ENCODE peak calls at places on chromosome 7, in ten cellular contexts. One of them, this sample, is unnamed.

GRCh38 chr7:98051118-98051744 is 55.4 kb upstream of the LMTK2 start:
- DNase-seq in GM23248: no peak
- DNase-seq in psoas muscle: no peak
- DNase-seq in OCI-LY7: peak; percentile 59
- DNase-seq in prostate gland: no peak
- DNase-seq in neuronal stem cell: peak; percentile 14
- DNase-seq in CD4-positive, alpha-beta memory T cell: peak; percentile 44
- DNase-seq in HepG2: peak; percentile 10
- DNase-seq in lower lobe of right lung: peak; percentile 48
- DNase-seq in right atrium auricular region: no peak
- DNase-seq in this sample: no peak

GRCh38 chr7:80883188-80884025 is 35.4 kb downstream of the SEMA3C start:
- DNase-seq in neuronal stem cell: no peak
- DNase-seq in right atrium auricular region: no peak
- DNase-seq in OCI-LY7: no peak
- DNase-seq in CD4-positive, alpha-beta memory T cell: no peak
- DNase-seq in HepG2: peak; percentile 8
- DNase-seq in psoas muscle: no peak
- DNase-seq in prostate gland: peak; percentile 24
- DNase-seq in GM23248: peak; percentile 98
- DNase-seq in lower lobe of right lung: no peak
- DNase-seq in this sample: no peak

GRCh38 chr7:137681657-137682562 is 164.9 kb downstream of the DGKI start:
- DNase-seq in CD4-positive, alpha-beta memory T cell: no peak
- DNase-seq in neuronal stem cell: no peak
- DNase-seq in lower lobe of right lung: no peak
- DNase-seq in prostate gland: no peak
- DNase-seq in OCI-LY7: no peak
- DNase-seq in psoas muscle: no peak
- DNase-seq in HepG2: no peak
- DNase-seq in right atrium auricular region: no peak
- DNase-seq in GM23248: peak; percentile 93
- DNase-seq in this sample: no peak

GRCh38 chr7:116354171-116354545 is 143.8 kb downstream of the TES start:
- DNase-seq in GM23248: peak; percentile 68
- DNase-seq in prostate gland: no peak
- DNase-seq in lower lobe of right lung: no peak
- DNase-seq in OCI-LY7: no peak
- DNase-seq in HepG2: no peak
- DNase-seq in neuronal stem cell: no peak
- DNase-seq in right atrium auricular region: peak; percentile 74
- DNase-seq in CD4-positive, alpha-beta memory T cell: no peak
- DNase-seq in psoas muscle: no peak
- DNase-seq in this sample: no peak

GRCh38 chr7:127252736-127253288 is at the start of gene GRM8:
- DNase-seq in OCI-LY7: no peak
- DNase-seq in psoas muscle: peak; percentile 44
- DNase-seq in CD4-positive, alpha-beta memory T cell: peak; percentile 20
- DNase-seq in prostate gland: peak; percentile 9
- DNase-seq in right atrium auricular region: no peak
- DNase-seq in lower lobe of right lung: peak; percentile 51
- DNase-seq in HepG2: peak; percentile 9
- DNase-seq in GM23248: peak; percentile 69
- DNase-seq in neuronal stem cell: peak; percentile 73
- DNase-seq in this sample: no peak

GRCh38 chr7:124907490-124907889 is 22.1 kb downstream of the POT1 start:
- DNase-seq in GM23248: no peak
- DNase-seq in CD4-positive, alpha-beta memory T cell: no peak
- DNase-seq in lower lobe of right lung: no peak
- DNase-seq in prostate gland: no peak
- DNase-seq in psoas muscle: no peak
- DNase-seq in HepG2: no peak
- DNase-seq in OCI-LY7: no peak
- DNase-seq in neuronal stem cell: no peak
- DNase-seq in right atrium auricular region: no peak
- DNase-seq in this sample: no peak

GRCh38 chr7:44969049-44969700 is 9.6 kb downstream of the MYO1G start:
- DNase-seq in GM23248: no peak
- DNase-seq in prostate gland: no peak
- DNase-seq in psoas muscle: no peak
- DNase-seq in right atrium auricular region: no peak
- DNase-seq in HepG2: no peak
- DNase-seq in OCI-LY7: no peak
- DNase-seq in neuronal stem cell: no peak
- DNase-seq in lower lobe of right lung: no peak
- DNase-seq in CD4-positive, alpha-beta memory T cell: no peak
- DNase-seq in this sample: no peak

GRCh38 chr7:30224511-30225031 is 59.8 kb upstream of the ZNRF2 start:
- DNase-seq in psoas muscle: no peak
- DNase-seq in prostate gland: no peak
- DNase-seq in HepG2: no peak
- DNase-seq in lower lobe of right lung: peak; percentile 52
- DNase-seq in neuronal stem cell: no peak
- DNase-seq in right atrium auricular region: no peak
- DNase-seq in OCI-LY7: no peak
- DNase-seq in GM23248: peak; percentile 90
- DNase-seq in CD4-positive, alpha-beta memory T cell: no peak
- DNase-seq in this sample: peak; percentile 79

GRCh38 chr7:121274467-121274866 is 54.3 kb upstream of the WNT16 start:
- DNase-seq in CD4-positive, alpha-beta memory T cell: no peak
- DNase-seq in prostate gland: no peak
- DNase-seq in GM23248: no peak
- DNase-seq in OCI-LY7: no peak
- DNase-seq in neuronal stem cell: no peak
- DNase-seq in right atrium auricular region: no peak
- DNase-seq in lower lobe of right lung: no peak
- DNase-seq in psoas muscle: no peak
- DNase-seq in HepG2: no peak
- DNase-seq in this sample: no peak

GRCh38 chr7:70042533-70042932 is 444.3 kb downstream of the AUTS2 start:
- DNase-seq in right atrium auricular region: no peak
- DNase-seq in CD4-positive, alpha-beta memory T cell: no peak
- DNase-seq in OCI-LY7: no peak
- DNase-seq in HepG2: no peak
- DNase-seq in psoas muscle: no peak
- DNase-seq in GM23248: peak; percentile 59
- DNase-seq in neuronal stem cell: no peak
- DNase-seq in lower lobe of right lung: no peak
- DNase-seq in prostate gland: no peak
- DNase-seq in this sample: no peak

GRCh38 chr7:99024066-99024465 is 119.8 kb downstream of the SMURF1 start:
- DNase-seq in prostate gland: peak; percentile 30
- DNase-seq in neuronal stem cell: no peak
- DNase-seq in lower lobe of right lung: no peak
- DNase-seq in CD4-positive, alpha-beta memory T cell: no peak
- DNase-seq in OCI-LY7: no peak
- DNase-seq in HepG2: no peak
- DNase-seq in psoas muscle: no peak
- DNase-seq in right atrium auricular region: no peak
- DNase-seq in GM23248: no peak
- DNase-seq in this sample: no peak

GRCh38 chr7:96075510-96076349 is 246.2 kb downstream of the SLC25A13 start:
- DNase-seq in neuronal stem cell: peak; percentile 54
- DNase-seq in CD4-positive, alpha-beta memory T cell: peak; percentile 40
- DNase-seq in prostate gland: peak; percentile 45
- DNase-seq in GM23248: peak; percentile 83
- DNase-seq in right atrium auricular region: peak; percentile 69
- DNase-seq in psoas muscle: peak; percentile 53
- DNase-seq in HepG2: peak; percentile 55
- DNase-seq in lower lobe of right lung: peak; percentile 60
- DNase-seq in OCI-LY7: peak; percentile 25
- DNase-seq in this sample: no peak

DNA sequence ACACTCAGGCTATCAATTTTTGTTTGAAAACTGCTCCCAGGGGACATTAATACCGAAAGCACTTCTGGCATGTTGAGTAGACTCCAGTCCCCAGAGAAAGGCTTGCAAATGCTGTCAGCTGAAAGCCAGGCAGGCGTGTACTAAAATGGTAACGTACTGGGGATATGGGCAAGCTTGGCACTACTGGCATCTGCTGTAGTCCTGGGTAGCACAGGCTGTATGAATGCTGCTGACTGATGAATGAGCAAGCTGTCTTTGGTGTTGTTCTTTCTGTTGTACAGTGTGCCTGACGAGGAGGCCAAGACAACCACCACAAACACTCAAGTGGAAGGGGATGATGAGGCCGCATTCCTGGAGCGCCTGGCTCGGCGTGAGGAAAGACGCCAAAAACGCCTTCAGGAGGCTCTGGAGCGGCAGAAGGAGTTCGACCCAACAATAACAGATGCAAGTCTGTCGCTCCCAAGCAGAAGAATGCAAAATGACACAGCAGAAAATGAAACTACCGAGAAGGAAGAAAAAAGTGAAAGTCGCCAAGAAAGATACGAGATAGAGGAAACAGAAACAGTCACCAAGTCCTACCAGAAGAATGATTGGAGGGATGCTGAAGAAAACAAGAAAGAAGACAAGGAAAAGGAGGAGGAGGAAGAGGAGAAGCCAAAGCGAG is 53.5 kb upstream of the AGBL3 start:
- DNase-seq in psoas muscle: peak; percentile 26
- DNase-seq in neuronal stem cell: no peak
- DNase-seq in GM23248: no peak
- DNase-seq in CD4-positive, alpha-beta memory T cell: no peak
- DNase-seq in right atrium auricular region: peak; percentile 77
- DNase-seq in OCI-LY7: no peak
- DNase-seq in prostate gland: no peak
- DNase-seq in lower lobe of right lung: no peak
- DNase-seq in HepG2: no peak
- DNase-seq in this sample: peak; percentile 92
- H3K27ac ChIP-seq in psoas muscle: peak overlapping the region; percentile 24
- H3K27ac ChIP-seq in neuronal stem cell: no peak overlapping the region
- H3K27ac ChIP-seq in GM23248: no peak overlapping the region
- H3K27ac ChIP-seq in CD4-positive, alpha-beta memory T cell: no peak overlapping the region
- H3K27ac ChIP-seq in right atrium auricular region: peak overlapping the region; percentile 87
- H3K27ac ChIP-seq in OCI-LY7: no peak overlapping the region
- H3K27ac ChIP-seq in prostate gland: no peak overlapping the region
- H3K27ac ChIP-seq in lower lobe of right lung: no peak overlapping the region
- H3K27ac ChIP-seq in HepG2: no peak overlapping the region
- H3K27ac ChIP-seq in this sample: peak overlapping the region; percentile 85

GRCh38 chr7:47568056-47568455 is 13.9 kb downstream of the TNS3 start:
- DNase-seq in neuronal stem cell: no peak
- DNase-seq in lower lobe of right lung: no peak
- DNase-seq in HepG2: no peak
- DNase-seq in prostate gland: no peak
- DNase-seq in CD4-positive, alpha-beta memory T cell: no peak
- DNase-seq in OCI-LY7: no peak
- DNase-seq in psoas muscle: no peak
- DNase-seq in GM23248: no peak
- DNase-seq in right atrium auricular region: no peak
- DNase-seq in this sample: no peak
- H3K27ac ChIP-seq in neuronal stem cell: no peak overlapping the region
- H3K27ac ChIP-seq in lower lobe of right lung: no peak overlapping the region
- H3K27ac ChIP-seq in HepG2: no peak overlapping the region
- H3K27ac ChIP-seq in prostate gland: no peak overlapping the region
- H3K27ac ChIP-seq in CD4-positive, alpha-beta memory T cell: no peak overlapping the region
- H3K27ac ChIP-seq in OCI-LY7: no peak overlapping the region
- H3K27ac ChIP-seq in psoas muscle: no peak overlapping the region
- H3K27ac ChIP-seq in GM23248: no peak overlapping the region
- H3K27ac ChIP-seq in right atrium auricular region: no peak overlapping the region
- H3K27ac ChIP-seq in this sample: no peak overlapping the region

GRCh38 chr7:73896454-73896853 is 35.5 kb downstream of the TMEM270 start:
- DNase-seq in HepG2: no peak
- DNase-seq in right atrium auricular region: no peak
- DNase-seq in psoas muscle: peak; percentile 57
- DNase-seq in CD4-positive, alpha-beta memory T cell: no peak
- DNase-seq in prostate gland: no peak
- DNase-seq in neuronal stem cell: no peak
- DNase-seq in lower lobe of right lung: no peak
- DNase-seq in OCI-LY7: no peak
- DNase-seq in GM23248: peak; percentile 76
- DNase-seq in this sample: no peak
- H3K27ac ChIP-seq in HepG2: no peak overlapping the region
- H3K27ac ChIP-seq in right atrium auricular region: peak overlapping the region; percentile 50
- H3K27ac ChIP-seq in psoas muscle: no peak overlapping the region
- H3K27ac ChIP-seq in CD4-positive, alpha-beta memory T cell: no peak overlapping the region
- H3K27ac ChIP-seq in prostate gland: no peak overlapping the region
- H3K27ac ChIP-seq in neuronal stem cell: no peak overlapping the region
- H3K27ac ChIP-seq in lower lobe of right lung: no peak overlapping the region
- H3K27ac ChIP-seq in OCI-LY7: no peak overlapping the region
- H3K27ac ChIP-seq in GM23248: peak overlapping the region; percentile 97
- H3K27ac ChIP-seq in this sample: peak overlapping the region; percentile 13

GRCh38 chr7:12524794-12525386 is 45.6 kb upstream of the SCIN start:
- DNase-seq in right atrium auricular region: no peak
- DNase-seq in CD4-positive, alpha-beta memory T cell: peak; percentile 35
- DNase-seq in psoas muscle: no peak
- DNase-seq in prostate gland: no peak
- DNase-seq in lower lobe of right lung: no peak
- DNase-seq in OCI-LY7: peak; percentile 33
- DNase-seq in GM23248: peak; percentile 64
- DNase-seq in HepG2: peak; percentile 33
- DNase-seq in neuronal stem cell: peak; percentile 24
- DNase-seq in this sample: no peak

GRCh38 chr7:12517451-12517850 is 53.1 kb upstream of the SCIN start:
- DNase-seq in prostate gland: no peak
- DNase-seq in right atrium auricular region: no peak
- DNase-seq in lower lobe of right lung: no peak
- DNase-seq in GM23248: no peak
- DNase-seq in HepG2: no peak
- DNase-seq in psoas muscle: no peak
- DNase-seq in neuronal stem cell: no peak
- DNase-seq in CD4-positive, alpha-beta memory T cell: no peak
- DNase-seq in OCI-LY7: no peak
- DNase-seq in this sample: no peak

GRCh38 chr7:12518920-12519681 is 51.4 kb upstream of the SCIN start:
- DNase-seq in prostate gland: no peak
- DNase-seq in lower lobe of right lung: no peak
- DNase-seq in neuronal stem cell: no peak
- DNase-seq in HepG2: peak; percentile 34
- DNase-seq in CD4-positive, alpha-beta memory T cell: no peak
- DNase-seq in psoas muscle: no peak
- DNase-seq in right atrium auricular region: no peak
- DNase-seq in GM23248: peak; percentile 32
- DNase-seq in OCI-LY7: no peak
- DNase-seq in this sample: no peak

DNA sequence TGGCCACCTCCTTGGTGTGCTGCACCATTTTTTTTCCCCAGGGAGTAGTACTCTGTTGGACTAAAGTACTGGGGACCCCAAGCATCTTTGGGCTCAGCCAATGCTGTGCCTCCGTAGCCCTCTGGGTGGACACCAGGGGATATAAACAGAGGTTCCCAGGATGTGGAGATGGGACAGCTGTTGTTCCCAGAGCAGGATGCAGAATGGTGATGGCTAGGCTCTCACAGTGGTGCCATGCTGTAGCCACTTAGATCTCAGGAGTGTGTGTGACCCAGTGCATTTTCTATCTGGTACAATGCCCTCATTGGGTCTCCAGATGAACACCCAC is 50.9 kb upstream of the SCIN start:
- DNase-seq in neuronal stem cell: no peak
- DNase-seq in HepG2: no peak
- DNase-seq in OCI-LY7: no peak
- DNase-seq in right atrium auricular region: no peak
- DNase-seq in prostate gland: no peak
- DNase-seq in psoas muscle: no peak
- DNase-seq in lower lobe of right lung: no peak
- DNase-seq in CD4-positive, alpha-beta memory T cell: no peak
- DNase-seq in GM23248: no peak
- DNase-seq in this sample: no peak
- H3K27ac ChIP-seq in neuronal stem cell: no peak overlapping the region
- H3K27ac ChIP-seq in HepG2: no peak overlapping the region
- H3K27ac ChIP-seq in OCI-LY7: no peak overlapping the region
- H3K27ac ChIP-seq in right atrium auricular region: no peak overlapping the region
- H3K27ac ChIP-seq in prostate gland: no peak overlapping the region
- H3K27ac ChIP-seq in psoas muscle: no peak overlapping the region
- H3K27ac ChIP-seq in lower lobe of right lung: no peak overlapping the region
- H3K27ac ChIP-seq in CD4-positive, alpha-beta memory T cell: no peak overlapping the region
- H3K27ac ChIP-seq in GM23248: no peak overlapping the region
- H3K27ac ChIP-seq in this sample: no peak overlapping the region

GRCh38 chr7:142808461-142808801 is 37.7 kb downstream of the PRSS2 start:
- DNase-seq in right atrium auricular region: no peak
- DNase-seq in neuronal stem cell: no peak
- DNase-seq in OCI-LY7: peak; percentile 82
- DNase-seq in CD4-positive, alpha-beta memory T cell: no peak
- DNase-seq in GM23248: no peak
- DNase-seq in psoas muscle: no peak
- DNase-seq in prostate gland: no peak
- DNase-seq in lower lobe of right lung: no peak
- DNase-seq in HepG2: no peak
- DNase-seq in this sample: no peak
- H3K27ac ChIP-seq in right atrium auricular region: no peak overlapping the region
- H3K27ac ChIP-seq in neuronal stem cell: no peak overlapping the region
- H3K27ac ChIP-seq in OCI-LY7: peak overlapping the region; percentile 100
- H3K27ac ChIP-seq in CD4-positive, alpha-beta memory T cell: peak overlapping the region; percentile 99
- H3K27ac ChIP-seq in GM23248: no peak overlapping the region
- H3K27ac ChIP-seq in psoas muscle: no peak overlapping the region
- H3K27ac ChIP-seq in prostate gland: no peak overlapping the region
- H3K27ac ChIP-seq in lower lobe of right lung: peak overlapping the region; percentile 53
- H3K27ac ChIP-seq in HepG2: no peak overlapping the region
- H3K27ac ChIP-seq in this sample: no peak overlapping the region

This sample was measured in esophagus muscularis mucosa.